ENCODE peak calls at places on chromosomes 4 and X, in nine cellular contexts. One of them, this sample, is unnamed.

GRCh38 chr4:80058740-80059139 is 14.3 kb downstream of the ANTXR2 start:
- DNase-seq in adrenal gland: no peak
- DNase-seq in GM23248: peak; percentile 52
- DNase-seq in RWPE2: no peak
- DNase-seq in ascending aorta: no peak
- DNase-seq in CD8-positive, alpha-beta memory T cell: peak; percentile 72
- DNase-seq in adipocyte: no peak
- DNase-seq in iPS DF 6.9: no peak
- DNase-seq in keratinocyte: no peak
- DNase-seq in this sample: peak; percentile 42

GRCh38 chr4:6523251-6523650 is 50.8 kb upstream of the PPP2R2C start:
- DNase-seq in adipocyte: no peak
- DNase-seq in CD8-positive, alpha-beta memory T cell: no peak
- DNase-seq in ascending aorta: no peak
- DNase-seq in iPS DF 6.9: no peak
- DNase-seq in adrenal gland: no peak
- DNase-seq in GM23248: peak; percentile 26
- DNase-seq in RWPE2: no peak
- DNase-seq in keratinocyte: no peak
- DNase-seq in this sample: no peak

GRCh38 chr4:174107749-174108354 is 175.6 kb downstream of the FBXO8 start:
- DNase-seq in adrenal gland: no peak
- DNase-seq in adipocyte: no peak
- DNase-seq in ascending aorta: no peak
- DNase-seq in RWPE2: no peak
- DNase-seq in GM23248: no peak
- DNase-seq in iPS DF 6.9: no peak
- DNase-seq in keratinocyte: no peak
- DNase-seq in CD8-positive, alpha-beta memory T cell: no peak
- DNase-seq in this sample: no peak

GRCh38 chrX:120485562-120486520 is 16.7 kb upstream of the LAMP2 start:
- DNase-seq in CD8-positive, alpha-beta memory T cell: peak; percentile 55
- DNase-seq in GM23248: peak; percentile 82
- DNase-seq in adrenal gland: peak; percentile 86
- DNase-seq in RWPE2: peak; percentile 41
- DNase-seq in iPS DF 6.9: peak; percentile 31
- DNase-seq in ascending aorta: peak; percentile 17
- DNase-seq in keratinocyte: peak; percentile 26
- DNase-seq in adipocyte: peak; percentile 84
- DNase-seq in this sample: peak; percentile 48

GRCh38 chr4:63505714-63506460 is 903.4 kb downstream of the TECRL start:
- DNase-seq in ascending aorta: no peak
- DNase-seq in adrenal gland: no peak
- DNase-seq in iPS DF 6.9: no peak
- DNase-seq in CD8-positive, alpha-beta memory T cell: no peak
- DNase-seq in RWPE2: no peak
- DNase-seq in keratinocyte: no peak
- DNase-seq in GM23248: no peak
- DNase-seq in adipocyte: no peak
- DNase-seq in this sample: no peak

GRCh38 chr4:30714408-30715031 is 5.6 kb upstream of the PCDH7 start:
- DNase-seq in GM23248: peak; percentile 68
- DNase-seq in adipocyte: peak; percentile 84
- DNase-seq in keratinocyte: peak; percentile 33
- DNase-seq in CD8-positive, alpha-beta memory T cell: no peak
- DNase-seq in adrenal gland: no peak
- DNase-seq in ascending aorta: no peak
- DNase-seq in iPS DF 6.9: no peak
- DNase-seq in RWPE2: no peak
- DNase-seq in this sample: no peak

GRCh38 chr4:25157071-25157470 is 3.2 kb downstream of the SEPSECS start:
- DNase-seq in iPS DF 6.9: no peak
- DNase-seq in keratinocyte: no peak
- DNase-seq in RWPE2: no peak
- DNase-seq in adrenal gland: no peak
- DNase-seq in adipocyte: no peak
- DNase-seq in ascending aorta: no peak
- DNase-seq in CD8-positive, alpha-beta memory T cell: no peak
- DNase-seq in GM23248: no peak
- DNase-seq in this sample: no peak

GRCh38 chr4:20506827-20507226 is 193.4 kb upstream of the PACRGL start:
- DNase-seq in adrenal gland: no peak
- DNase-seq in ascending aorta: no peak
- DNase-seq in iPS DF 6.9: no peak
- DNase-seq in adipocyte: peak; percentile 87
- DNase-seq in RWPE2: no peak
- DNase-seq in GM23248: peak; percentile 87
- DNase-seq in CD8-positive, alpha-beta memory T cell: no peak
- DNase-seq in keratinocyte: no peak
- DNase-seq in this sample: no peak

GRCh38 chr4:7295201-7295916 is 103.0 kb downstream of the SORCS2 start:
- DNase-seq in CD8-positive, alpha-beta memory T cell: no peak
- DNase-seq in keratinocyte: no peak
- DNase-seq in adipocyte: no peak
- DNase-seq in iPS DF 6.9: no peak
- DNase-seq in ascending aorta: no peak
- DNase-seq in RWPE2: no peak
- DNase-seq in GM23248: peak; percentile 25
- DNase-seq in adrenal gland: peak; percentile 12
- DNase-seq in this sample: no peak

GRCh38 chr4:186739317-186739716 is 15.7 kb upstream of the FAT1 start:
- DNase-seq in ascending aorta: no peak
- DNase-seq in adrenal gland: no peak
- DNase-seq in RWPE2: no peak
- DNase-seq in iPS DF 6.9: no peak
- DNase-seq in CD8-positive, alpha-beta memory T cell: no peak
- DNase-seq in keratinocyte: no peak
- DNase-seq in adipocyte: no peak
- DNase-seq in GM23248: no peak
- DNase-seq in this sample: no peak

GRCh38 chr4:11130195-11130975 is 298.3 kb downstream of the HS3ST1 start:
- DNase-seq in GM23248: peak; percentile 8
- DNase-seq in RWPE2: no peak
- DNase-seq in adrenal gland: peak; percentile 9
- DNase-seq in ascending aorta: no peak
- DNase-seq in CD8-positive, alpha-beta memory T cell: no peak
- DNase-seq in keratinocyte: no peak
- DNase-seq in adipocyte: no peak
- DNase-seq in iPS DF 6.9: no peak
- DNase-seq in this sample: no peak

GRCh38 chr4:25862411-25863346 is at the start of gene SEL1L3:
- DNase-seq in adipocyte: peak; percentile 67
- DNase-seq in keratinocyte: no peak
- DNase-seq in ascending aorta: no peak
- DNase-seq in iPS DF 6.9: no peak
- DNase-seq in adrenal gland: peak; percentile 12
- DNase-seq in CD8-positive, alpha-beta memory T cell: peak; percentile 72
- DNase-seq in RWPE2: peak; percentile 65
- DNase-seq in GM23248: peak; percentile 54
- DNase-seq in this sample: peak; percentile 34

GRCh38 chr4:164304240-164304639 is 449.7 kb upstream of the SMIM31 start:
- DNase-seq in adipocyte: no peak
- DNase-seq in RWPE2: no peak
- DNase-seq in GM23248: no peak
- DNase-seq in iPS DF 6.9: no peak
- DNase-seq in ascending aorta: no peak
- DNase-seq in keratinocyte: no peak
- DNase-seq in adrenal gland: no peak
- DNase-seq in CD8-positive, alpha-beta memory T cell: no peak
- DNase-seq in this sample: no peak

GRCh38 chr4:52660643-52661042 is 1.5 kb upstream of the USP46 start:
- DNase-seq in CD8-positive, alpha-beta memory T cell: no peak
- DNase-seq in GM23248: no peak
- DNase-seq in RWPE2: no peak
- DNase-seq in iPS DF 6.9: no peak
- DNase-seq in keratinocyte: no peak
- DNase-seq in adipocyte: no peak
- DNase-seq in adrenal gland: no peak
- DNase-seq in ascending aorta: no peak
- DNase-seq in this sample: no peak

GRCh38 chrX:132685276-132685675 is 196.4 kb upstream of the MBNL3 start:
- DNase-seq in keratinocyte: no peak
- DNase-seq in iPS DF 6.9: no peak
- DNase-seq in adrenal gland: no peak
- DNase-seq in RWPE2: no peak
- DNase-seq in CD8-positive, alpha-beta memory T cell: no peak
- DNase-seq in GM23248: no peak
- DNase-seq in ascending aorta: no peak
- DNase-seq in adipocyte: no peak
- DNase-seq in this sample: no peak
- H3K27me3 ChIP-seq in keratinocyte: no peaks in the 10 kb centered on the region
- H3K27me3 ChIP-seq in iPS DF 6.9: no peaks in the 10 kb centered on the region
- H3K27me3 ChIP-seq in adrenal gland: peaks cover 30% of the 10 kb centered on the region
- H3K27me3 ChIP-seq in RWPE2: no peaks in the 10 kb centered on the region
- H3K27me3 ChIP-seq in CD8-positive, alpha-beta memory T cell: no peaks in the 10 kb centered on the region
- H3K27me3 ChIP-seq in GM23248: no peaks in the 10 kb centered on the region
- H3K27me3 ChIP-seq in ascending aorta: no peaks in the 10 kb centered on the region
- H3K27me3 ChIP-seq in adipocyte: peaks cover 31% of the 10 kb centered on the region
- H3K27me3 ChIP-seq in this sample: no peaks in the 10 kb centered on the region

GRCh38 chr4:14028862-14029261 is 401.3 kb upstream of the BOD1L1 start:
- DNase-seq in adipocyte: no peak
- DNase-seq in RWPE2: no peak
- DNase-seq in iPS DF 6.9: no peak
- DNase-seq in CD8-positive, alpha-beta memory T cell: no peak
- DNase-seq in adrenal gland: no peak
- DNase-seq in keratinocyte: no peak
- DNase-seq in ascending aorta: no peak
- DNase-seq in GM23248: no peak
- DNase-seq in this sample: no peak

GRCh38 chr4:14025093-14025492 is 397.6 kb upstream of the BOD1L1 start:
- DNase-seq in iPS DF 6.9: no peak
- DNase-seq in adipocyte: no peak
- DNase-seq in ascending aorta: no peak
- DNase-seq in RWPE2: no peak
- DNase-seq in adrenal gland: no peak
- DNase-seq in keratinocyte: no peak
- DNase-seq in CD8-positive, alpha-beta memory T cell: no peak
- DNase-seq in GM23248: peak; percentile 1
- DNase-seq in this sample: no peak

GRCh38 chr4:14023901-14024300 is 396.4 kb upstream of the BOD1L1 start:
- DNase-seq in adipocyte: no peak
- DNase-seq in keratinocyte: no peak
- DNase-seq in CD8-positive, alpha-beta memory T cell: no peak
- DNase-seq in RWPE2: no peak
- DNase-seq in ascending aorta: no peak
- DNase-seq in GM23248: no peak
- DNase-seq in adrenal gland: no peak
- DNase-seq in iPS DF 6.9: no peak
- DNase-seq in this sample: no peak

GRCh38 chr4:14023036-14023435 is 395.5 kb upstream of the BOD1L1 start:
- DNase-seq in RWPE2: no peak
- DNase-seq in ascending aorta: no peak
- DNase-seq in GM23248: peak; percentile 52
- DNase-seq in keratinocyte: no peak
- DNase-seq in adipocyte: no peak
- DNase-seq in CD8-positive, alpha-beta memory T cell: no peak
- DNase-seq in iPS DF 6.9: no peak
- DNase-seq in adrenal gland: no peak
- DNase-seq in this sample: no peak

DNA sequence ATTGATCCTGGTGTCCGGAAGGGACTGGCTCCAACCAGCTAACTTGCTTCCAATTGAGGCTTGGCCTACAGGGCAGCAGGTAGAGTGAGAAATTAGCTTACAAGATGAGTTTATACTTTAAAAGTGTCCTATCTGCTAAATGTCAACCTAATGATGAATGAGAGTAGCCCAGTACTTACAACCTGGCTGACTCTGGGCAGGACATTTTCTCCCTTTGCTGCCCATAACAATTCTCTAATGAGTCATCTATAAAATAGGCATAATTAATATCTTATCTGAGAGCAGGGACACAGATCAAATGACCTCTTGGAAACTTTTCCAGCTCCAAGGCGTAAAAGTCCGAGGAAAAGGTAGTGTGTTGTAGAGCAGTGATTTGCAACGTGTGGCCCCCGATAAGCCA is 398.4 kb upstream of the BOD1L1 start:
- DNase-seq in adipocyte: no peak
- DNase-seq in ascending aorta: no peak
- DNase-seq in RWPE2: no peak
- DNase-seq in CD8-positive, alpha-beta memory T cell: no peak
- DNase-seq in keratinocyte: no peak
- DNase-seq in iPS DF 6.9: no peak
- DNase-seq in adrenal gland: peak; percentile 32
- DNase-seq in GM23248: no peak
- DNase-seq in this sample: no peak
- H3K9me3 ChIP-seq in adipocyte: no peaks in the 10 kb centered on the region
- H3K9me3 ChIP-seq in ascending aorta: no peaks in the 10 kb centered on the region
- H3K9me3 ChIP-seq in RWPE2: no peaks in the 10 kb centered on the region
- H3K9me3 ChIP-seq in CD8-positive, alpha-beta memory T cell: no peaks in the 10 kb centered on the region
- H3K9me3 ChIP-seq in keratinocyte: no peaks in the 10 kb centered on the region
- H3K9me3 ChIP-seq in iPS DF 6.9: no peaks in the 10 kb centered on the region
- H3K9me3 ChIP-seq in adrenal gland: no peaks in the 10 kb centered on the region
- H3K9me3 ChIP-seq in GM23248: no peaks in the 10 kb centered on the region
- H3K9me3 ChIP-seq in this sample: no peaks in the 10 kb centered on the region

DNA sequence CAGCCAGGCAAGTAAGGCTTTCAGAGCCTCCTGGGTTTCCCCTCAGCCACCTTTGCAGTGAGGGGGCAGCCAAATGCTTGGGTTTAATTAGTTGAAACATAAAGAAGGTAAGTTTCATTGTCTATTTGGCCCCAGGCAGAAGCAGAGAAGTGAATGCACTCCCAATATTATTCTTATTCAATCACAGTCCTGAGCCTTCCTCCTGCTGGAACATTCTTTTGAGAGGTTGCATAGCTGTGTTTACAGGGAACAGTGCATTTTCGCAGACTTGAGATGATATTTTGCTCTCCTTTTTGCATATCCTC is 13.9 kb downstream of the SLC2A9 start:
- DNase-seq in ascending aorta: no peak
- DNase-seq in iPS DF 6.9: no peak
- DNase-seq in CD8-positive, alpha-beta memory T cell: no peak
- DNase-seq in adrenal gland: no peak
- DNase-seq in RWPE2: no peak
- DNase-seq in adipocyte: no peak
- DNase-seq in keratinocyte: no peak
- DNase-seq in GM23248: no peak
- DNase-seq in this sample: no peak
- H3K4me1 ChIP-seq in ascending aorta: peaks cover 32% of the 10 kb centered on the region
- H3K4me1 ChIP-seq in iPS DF 6.9: peaks cover 1% of the 10 kb centered on the region
- H3K4me1 ChIP-seq in CD8-positive, alpha-beta memory T cell: no peaks in the 10 kb centered on the region
- H3K4me1 ChIP-seq in adrenal gland: peaks cover 29% of the 10 kb centered on the region
- H3K4me1 ChIP-seq in RWPE2: peaks cover 63% of the 10 kb centered on the region
- H3K4me1 ChIP-seq in adipocyte: peaks cover 36% of the 10 kb centered on the region
- H3K4me1 ChIP-seq in keratinocyte: peaks cover 67% of the 10 kb centered on the region
- H3K4me1 ChIP-seq in GM23248: peaks cover 23% of the 10 kb centered on the region
- H3K4me1 ChIP-seq in this sample: no peaks in the 10 kb centered on the region

DNA sequence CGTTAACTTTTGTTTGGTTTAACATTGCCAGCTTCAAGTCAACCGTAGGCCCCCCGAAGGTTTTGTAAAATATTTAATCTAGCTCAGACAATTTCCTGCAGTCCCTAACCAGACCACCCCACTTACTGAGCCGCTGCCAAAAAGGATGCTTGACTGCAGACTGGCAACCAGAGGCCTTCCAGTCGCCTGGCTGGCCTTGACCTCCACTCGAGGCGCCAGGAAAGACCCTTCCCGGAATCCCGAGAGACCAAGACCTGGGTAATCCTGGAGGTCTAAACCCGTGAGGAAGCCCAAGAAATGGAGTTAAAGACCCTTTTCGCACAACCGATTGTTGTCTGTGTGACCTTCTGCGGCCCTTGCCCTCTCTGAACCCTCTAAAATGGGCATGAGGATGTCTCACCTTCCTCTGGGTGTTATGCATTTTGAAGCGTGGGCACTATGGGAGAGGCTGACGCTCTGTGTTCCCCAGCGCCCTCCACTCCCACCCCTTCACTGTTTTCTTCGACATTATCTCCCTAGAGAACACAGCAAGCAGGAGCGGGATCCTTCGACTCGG is 86.2 kb downstream of the BCOR start:
- DNase-seq in RWPE2: no peak
- DNase-seq in adrenal gland: no peak
- DNase-seq in iPS DF 6.9: no peak
- DNase-seq in CD8-positive, alpha-beta memory T cell: no peak
- DNase-seq in adipocyte: no peak
- DNase-seq in keratinocyte: no peak
- DNase-seq in GM23248: no peak
- DNase-seq in ascending aorta: no peak
- DNase-seq in this sample: no peak
- H3K27me3 ChIP-seq in RWPE2: no peaks in the 10 kb centered on the region
- H3K27me3 ChIP-seq in adrenal gland: peaks cover 58% of the 10 kb centered on the region
- H3K27me3 ChIP-seq in iPS DF 6.9: peaks cover 52% of the 10 kb centered on the region
- H3K27me3 ChIP-seq in CD8-positive, alpha-beta memory T cell: no peaks in the 10 kb centered on the region
- H3K27me3 ChIP-seq in adipocyte: peaks cover 26% of the 10 kb centered on the region
- H3K27me3 ChIP-seq in keratinocyte: peaks cover 58% of the 10 kb centered on the region
- H3K27me3 ChIP-seq in GM23248: no peaks in the 10 kb centered on the region
- H3K27me3 ChIP-seq in ascending aorta: peaks cover 10% of the 10 kb centered on the region
- H3K27me3 ChIP-seq in this sample: peaks cover 4% of the 10 kb centered on the region

This sample was measured in CD4-positive, CD25-positive, alpha-beta regulatory T cell.